ENCODE peak calls at places on chromosome 15, in six cellular contexts. One of them, this sample, is unnamed.

GRCh38 chr15:41581110-41581509 is 22.1 kb downstream of the TYRO3 start:
- DNase-seq in IMR-90: no peak
- DNase-seq in upper lobe of right lung: no peak
- DNase-seq in suprapubic skin: no peak
- DNase-seq in body of pancreas: no peak
- DNase-seq in GM23338: peak
- DNase-seq in this sample: no peak

GRCh38 chr15:36966704-36967103 is 133.6 kb downstream of the MEIS2 start:
- DNase-seq in IMR-90: no peak
- DNase-seq in upper lobe of right lung: no peak
- DNase-seq in suprapubic skin: no peak
- DNase-seq in body of pancreas: peak
- DNase-seq in GM23338: no peak
- DNase-seq in this sample: no peak

GRCh38 chr15:50355980-50356379 is 982 bp upstream of the GABPB1 start:
- DNase-seq in IMR-90: no peak
- DNase-seq in upper lobe of right lung: no peak
- DNase-seq in suprapubic skin: no peak
- DNase-seq in body of pancreas: no peak
- DNase-seq in GM23338: no peak
- DNase-seq in this sample: no peak

GRCh38 chr15:79593119-79593869 is 161.2 kb downstream of the MINAR1 start:
- DNase-seq in IMR-90: peak
- DNase-seq in upper lobe of right lung: no peak
- DNase-seq in suprapubic skin: no peak
- DNase-seq in body of pancreas: no peak
- DNase-seq in GM23338: peak
- DNase-seq in this sample: no peak

GRCh38 chr15:90686435-90687218 is 30.5 kb upstream of the BLM start:
- DNase-seq in IMR-90: peak
- DNase-seq in upper lobe of right lung: no peak
- DNase-seq in suprapubic skin: no peak
- DNase-seq in body of pancreas: no peak
- DNase-seq in GM23338: no peak
- DNase-seq in this sample: no peak

GRCh38 chr15:40693904-40694705 is 869 bp upstream of the RAD51 start:
- DNase-seq in IMR-90: no peak
- DNase-seq in upper lobe of right lung: no peak
- DNase-seq in suprapubic skin: no peak
- DNase-seq in body of pancreas: no peak
- DNase-seq in GM23338: no peak
- DNase-seq in this sample: no peak

GRCh38 chr15:23877502-23878412 is 190.7 kb upstream of the NDN start:
- DNase-seq in IMR-90: no peak
- DNase-seq in upper lobe of right lung: peak
- DNase-seq in suprapubic skin: no peak
- DNase-seq in body of pancreas: peak
- DNase-seq in GM23338: peak
- DNase-seq in this sample: no peak

GRCh38 chr15:29139540-29140459 is 129.8 kb downstream of the NSMCE3 start:
- DNase-seq in IMR-90: peak
- DNase-seq in upper lobe of right lung: peak
- DNase-seq in suprapubic skin: peak
- DNase-seq in body of pancreas: peak
- DNase-seq in GM23338: peak
- DNase-seq in this sample: peak

GRCh38 chr15:90814193-90814811 is 54.1 kb upstream of the FURIN start:
- DNase-seq in IMR-90: peak
- DNase-seq in upper lobe of right lung: no peak
- DNase-seq in suprapubic skin: no peak
- DNase-seq in body of pancreas: peak
- DNase-seq in GM23338: no peak
- DNase-seq in this sample: peak

GRCh38 chr15:63553388-63553791 is 43.8 kb upstream of the FBXL22 start:
- DNase-seq in IMR-90: peak
- DNase-seq in upper lobe of right lung: no peak
- DNase-seq in suprapubic skin: no peak
- DNase-seq in body of pancreas: peak
- DNase-seq in GM23338: peak
- DNase-seq in this sample: no peak

GRCh38 chr15:33007295-33007855 is 187.1 kb downstream of the FMN1 start:
- DNase-seq in IMR-90: peak
- DNase-seq in upper lobe of right lung: no peak
- DNase-seq in suprapubic skin: no peak
- DNase-seq in body of pancreas: no peak
- DNase-seq in GM23338: peak
- DNase-seq in this sample: no peak

GRCh38 chr15:49187537-49188245 is 17.6 kb downstream of the GALK2 start:
- DNase-seq in IMR-90: peak
- DNase-seq in upper lobe of right lung: no peak
- DNase-seq in suprapubic skin: no peak
- DNase-seq in body of pancreas: peak
- DNase-seq in GM23338: no peak
- DNase-seq in this sample: no peak

GRCh38 chr15:88904808-88905327 is 8.3 kb downstream of the MFGE8 start:
- DNase-seq in IMR-90: peak
- DNase-seq in upper lobe of right lung: peak
- DNase-seq in suprapubic skin: peak
- DNase-seq in body of pancreas: peak
- DNase-seq in GM23338: peak
- DNase-seq in this sample: peak

GRCh38 chr15:86483936-86484335 is 404.3 kb downstream of the AGBL1 start:
- DNase-seq in IMR-90: no peak
- DNase-seq in upper lobe of right lung: no peak
- DNase-seq in suprapubic skin: no peak
- DNase-seq in body of pancreas: no peak
- DNase-seq in GM23338: no peak
- DNase-seq in this sample: no peak

GRCh38 chr15:29037997-29038700 is 152.4 kb downstream of the APBA2 start:
- DNase-seq in IMR-90: no peak
- DNase-seq in upper lobe of right lung: no peak
- DNase-seq in suprapubic skin: no peak
- DNase-seq in body of pancreas: no peak
- DNase-seq in GM23338: no peak
- DNase-seq in this sample: no peak

GRCh38 chr15:84387086-84387485 is 151.5 kb downstream of the GOLGA6L4 start:
- DNase-seq in IMR-90: no peak
- DNase-seq in upper lobe of right lung: no peak
- DNase-seq in suprapubic skin: no peak
- DNase-seq in body of pancreas: peak
- DNase-seq in GM23338: no peak
- DNase-seq in this sample: peak

GRCh38 chr15:92069308-92070244 is 216.1 kb downstream of the SLCO3A1 start:
- DNase-seq in IMR-90: peak
- DNase-seq in upper lobe of right lung: peak
- DNase-seq in suprapubic skin: no peak
- DNase-seq in body of pancreas: no peak
- DNase-seq in GM23338: no peak
- DNase-seq in this sample: peak

GRCh38 chr15:44812029-44812517 is 75.7 kb downstream of the TRIM69 start:
- DNase-seq in IMR-90: no peak
- DNase-seq in upper lobe of right lung: no peak
- DNase-seq in suprapubic skin: no peak
- DNase-seq in body of pancreas: peak
- DNase-seq in GM23338: no peak
- DNase-seq in this sample: no peak

GRCh38 chr15:68631621-68632051 is 52.8 kb downstream of the CORO2B start:
- DNase-seq in IMR-90: no peak
- DNase-seq in upper lobe of right lung: no peak
- DNase-seq in suprapubic skin: no peak
- DNase-seq in body of pancreas: peak
- DNase-seq in GM23338: peak
- DNase-seq in this sample: no peak

GRCh38 chr15:41241251-41241964 is 10.3 kb downstream of the CHP1 start:
- DNase-seq in IMR-90: no peak
- DNase-seq in upper lobe of right lung: no peak
- DNase-seq in suprapubic skin: no peak
- DNase-seq in body of pancreas: peak
- DNase-seq in GM23338: no peak
- DNase-seq in this sample: no peak

GRCh38 chr15:47374222-47374621 is 343.1 kb upstream of the SEMA6D start:
- DNase-seq in IMR-90: peak
- DNase-seq in upper lobe of right lung: no peak
- DNase-seq in suprapubic skin: no peak
- DNase-seq in body of pancreas: no peak
- DNase-seq in GM23338: peak
- DNase-seq in this sample: no peak

GRCh38 chr15:66786222-66786621 is 84.2 kb downstream of the SMAD6 start:
- DNase-seq in IMR-90: no peak
- DNase-seq in upper lobe of right lung: no peak
- DNase-seq in suprapubic skin: no peak
- DNase-seq in body of pancreas: no peak
- DNase-seq in GM23338: no peak
- DNase-seq in this sample: peak

GRCh38 chr15:66786708-66787471 is 84.9 kb downstream of the SMAD6 start:
- DNase-seq in IMR-90: peak
- DNase-seq in upper lobe of right lung: no peak
- DNase-seq in suprapubic skin: peak
- DNase-seq in body of pancreas: no peak
- DNase-seq in GM23338: no peak
- DNase-seq in this sample: no peak

GRCh38 chr15:66787472-66787871 is 85.4 kb downstream of the SMAD6 start:
- DNase-seq in IMR-90: no peak
- DNase-seq in upper lobe of right lung: no peak
- DNase-seq in suprapubic skin: peak
- DNase-seq in body of pancreas: no peak
- DNase-seq in GM23338: no peak
- DNase-seq in this sample: no peak

GRCh38 chr15:66788024-66788423 is 86.0 kb downstream of the SMAD6 start:
- DNase-seq in IMR-90: no peak
- DNase-seq in upper lobe of right lung: no peak
- DNase-seq in suprapubic skin: peak
- DNase-seq in body of pancreas: no peak
- DNase-seq in GM23338: no peak
- DNase-seq in this sample: no peak

GRCh38 chr15:66789029-66790025 is 87.3 kb downstream of the SMAD6 start:
- DNase-seq in IMR-90: peak
- DNase-seq in upper lobe of right lung: peak
- DNase-seq in suprapubic skin: peak
- DNase-seq in body of pancreas: peak
- DNase-seq in GM23338: peak
- DNase-seq in this sample: no peak
- H3K27ac ChIP-seq in IMR-90: peak
- H3K27ac ChIP-seq in upper lobe of right lung: no peak
- H3K27ac ChIP-seq in suprapubic skin: no peak
- H3K27ac ChIP-seq in body of pancreas: no peak
- H3K27ac ChIP-seq in GM23338: no peak
- H3K27ac ChIP-seq in this sample: no peak

GRCh38 chr15:38559131-38559530 is 5.5 kb downstream of the RASGRP1 start:
- DNase-seq in IMR-90: no peak
- DNase-seq in upper lobe of right lung: no peak
- DNase-seq in suprapubic skin: no peak
- DNase-seq in body of pancreas: no peak
- DNase-seq in GM23338: no peak
- DNase-seq in this sample: no peak

GRCh38 chr15:38560456-38560926 is 4.1 kb downstream of the RASGRP1 start:
- DNase-seq in IMR-90: no peak
- DNase-seq in upper lobe of right lung: no peak
- DNase-seq in suprapubic skin: no peak
- DNase-seq in body of pancreas: no peak
- DNase-seq in GM23338: no peak
- DNase-seq in this sample: no peak

GRCh38 chr15:38557855-38558713 is 6.5 kb downstream of the RASGRP1 start:
- DNase-seq in IMR-90: no peak
- DNase-seq in upper lobe of right lung: no peak
- DNase-seq in suprapubic skin: no peak
- DNase-seq in body of pancreas: no peak
- DNase-seq in GM23338: no peak
- DNase-seq in this sample: no peak

GRCh38 chr15:38558714-38559059 is 5.9 kb downstream of the RASGRP1 start:
- DNase-seq in IMR-90: peak
- DNase-seq in upper lobe of right lung: no peak
- DNase-seq in suprapubic skin: no peak
- DNase-seq in body of pancreas: no peak
- DNase-seq in GM23338: no peak
- DNase-seq in this sample: no peak

DNA sequence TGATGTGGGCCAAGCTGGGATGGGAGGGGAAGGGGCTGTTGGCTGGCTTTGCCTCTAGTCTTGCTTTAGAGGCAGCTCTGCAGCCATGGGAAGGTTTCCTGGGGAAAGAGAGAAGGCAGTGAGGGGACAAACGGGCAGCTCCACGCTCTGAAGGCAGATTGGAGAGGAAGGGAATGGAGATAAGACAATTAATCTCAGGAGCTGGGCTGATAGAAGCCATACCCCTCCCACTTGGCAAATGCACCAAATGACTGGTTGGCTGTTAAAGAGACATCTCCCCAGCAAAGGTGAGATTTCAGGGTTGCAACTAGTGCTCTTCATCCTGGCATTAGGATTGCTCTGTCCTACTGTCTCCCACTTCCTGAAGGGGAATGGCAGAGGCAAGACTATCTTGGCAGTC is 4.7 kb downstream of the RASGRP1 start:
- DNase-seq in IMR-90: no peak
- DNase-seq in upper lobe of right lung: no peak
- DNase-seq in suprapubic skin: no peak
- DNase-seq in body of pancreas: no peak
- DNase-seq in GM23338: no peak
- DNase-seq in this sample: no peak
- H3K27ac ChIP-seq in IMR-90: no peak
- H3K27ac ChIP-seq in upper lobe of right lung: no peak
- H3K27ac ChIP-seq in suprapubic skin: no peak
- H3K27ac ChIP-seq in body of pancreas: no peak
- H3K27ac ChIP-seq in GM23338: no peak
- H3K27ac ChIP-seq in this sample: no peak

GRCh38 chr15:77482570-77482969 is 61.9 kb downstream of the HMG20A start:
- DNase-seq in IMR-90: peak
- DNase-seq in upper lobe of right lung: no peak
- DNase-seq in suprapubic skin: no peak
- DNase-seq in body of pancreas: no peak
- DNase-seq in GM23338: no peak
- DNase-seq in this sample: no peak
- H3K27ac ChIP-seq in IMR-90: no peak
- H3K27ac ChIP-seq in upper lobe of right lung: peak
- H3K27ac ChIP-seq in suprapubic skin: no peak
- H3K27ac ChIP-seq in body of pancreas: no peak
- H3K27ac ChIP-seq in GM23338: peak
- H3K27ac ChIP-seq in this sample: peak

GRCh38 chr15:55253580-55253979 is 36.0 kb downstream of the RAB27A start:
- DNase-seq in IMR-90: peak
- DNase-seq in upper lobe of right lung: no peak
- DNase-seq in suprapubic skin: no peak
- DNase-seq in body of pancreas: no peak
- DNase-seq in GM23338: no peak
- DNase-seq in this sample: no peak

GRCh38 chr15:55256281-55257013 is 33.2 kb downstream of the RAB27A start:
- DNase-seq in IMR-90: peak
- DNase-seq in upper lobe of right lung: no peak
- DNase-seq in suprapubic skin: no peak
- DNase-seq in body of pancreas: no peak
- DNase-seq in GM23338: no peak
- DNase-seq in this sample: no peak

GRCh38 chr15:55255714-55256113 is 33.9 kb downstream of the RAB27A start:
- DNase-seq in IMR-90: no peak
- DNase-seq in upper lobe of right lung: no peak
- DNase-seq in suprapubic skin: no peak
- DNase-seq in body of pancreas: no peak
- DNase-seq in GM23338: no peak
- DNase-seq in this sample: no peak

GRCh38 chr15:55257014-55257670 is 32.5 kb downstream of the RAB27A start:
- DNase-seq in IMR-90: no peak
- DNase-seq in upper lobe of right lung: no peak
- DNase-seq in suprapubic skin: no peak
- DNase-seq in body of pancreas: no peak
- DNase-seq in GM23338: no peak
- DNase-seq in this sample: no peak

GRCh38 chr15:55254916-55255679 is 34.5 kb downstream of the RAB27A start:
- DNase-seq in IMR-90: no peak
- DNase-seq in upper lobe of right lung: no peak
- DNase-seq in suprapubic skin: no peak
- DNase-seq in body of pancreas: no peak
- DNase-seq in GM23338: no peak
- DNase-seq in this sample: no peak
- H3K27ac ChIP-seq in IMR-90: peak
- H3K27ac ChIP-seq in upper lobe of right lung: peak
- H3K27ac ChIP-seq in suprapubic skin: no peak
- H3K27ac ChIP-seq in body of pancreas: no peak
- H3K27ac ChIP-seq in GM23338: no peak
- H3K27ac ChIP-seq in this sample: no peak